ENCODE peak calls at places on chromosomes 4 and X, in ten cellular contexts. One of them, this sample, is unnamed.

GRCh38 chr4:82429728-82430192 is 502 bp downstream of the HNRNPDL start:
- DNase-seq in endothelial cell of umbilical vein: no peak
- DNase-seq in stomach: no peak
- DNase-seq in HepG2: no peak
- DNase-seq in transverse colon: no peak
- DNase-seq in sigmoid colon: peak; percentile 75
- DNase-seq in HCT116: no peak
- DNase-seq in upper lobe of left lung: peak; percentile 95
- DNase-seq in suprapubic skin: no peak
- DNase-seq in spleen: peak; percentile 98
- DNase-seq in this sample: no peak

GRCh38 chrX:150324035-150324728 is 38.9 kb upstream of the MAMLD1 start:
- DNase-seq in suprapubic skin: no peak
- DNase-seq in stomach: no peak
- DNase-seq in endothelial cell of umbilical vein: peak; percentile 63
- DNase-seq in HCT116: peak; percentile 22
- DNase-seq in upper lobe of left lung: no peak
- DNase-seq in HepG2: peak; percentile 4
- DNase-seq in sigmoid colon: no peak
- DNase-seq in spleen: no peak
- DNase-seq in transverse colon: no peak
- DNase-seq in this sample: no peak

GRCh38 chrX:154409222-154409871 is at the start of gene DNASE1L1:
- DNase-seq in HCT116: no peak
- DNase-seq in endothelial cell of umbilical vein: peak; percentile 92
- DNase-seq in HepG2: peak; percentile 83
- DNase-seq in spleen: peak; percentile 95
- DNase-seq in upper lobe of left lung: peak; percentile 93
- DNase-seq in sigmoid colon: peak; percentile 86
- DNase-seq in suprapubic skin: peak; percentile 90
- DNase-seq in stomach: peak; percentile 90
- DNase-seq in transverse colon: peak; percentile 90
- DNase-seq in this sample: peak; percentile 40

GRCh38 chr4:48375651-48376291 is 34.4 kb downstream of the SLAIN2 start:
- DNase-seq in upper lobe of left lung: no peak
- DNase-seq in endothelial cell of umbilical vein: peak; percentile 90
- DNase-seq in sigmoid colon: no peak
- DNase-seq in stomach: peak; percentile 31
- DNase-seq in HepG2: peak; percentile 58
- DNase-seq in spleen: no peak
- DNase-seq in HCT116: peak; percentile 1
- DNase-seq in transverse colon: peak; percentile 71
- DNase-seq in suprapubic skin: no peak
- DNase-seq in this sample: peak; percentile 49

GRCh38 chr4:72451349-72451748 is 117.7 kb downstream of the ADAMTS3 start:
- DNase-seq in spleen: no peak
- DNase-seq in upper lobe of left lung: no peak
- DNase-seq in transverse colon: no peak
- DNase-seq in HepG2: no peak
- DNase-seq in HCT116: no peak
- DNase-seq in suprapubic skin: no peak
- DNase-seq in stomach: peak; percentile 26
- DNase-seq in endothelial cell of umbilical vein: no peak
- DNase-seq in sigmoid colon: peak; percentile 63
- DNase-seq in this sample: no peak

GRCh38 chr4:8393593-8394038 is 46.9 kb downstream of the ACOX3 start:
- DNase-seq in upper lobe of left lung: no peak
- DNase-seq in HCT116: no peak
- DNase-seq in suprapubic skin: no peak
- DNase-seq in stomach: no peak
- DNase-seq in endothelial cell of umbilical vein: peak; percentile 98
- DNase-seq in sigmoid colon: peak; percentile 91
- DNase-seq in HepG2: no peak
- DNase-seq in transverse colon: peak; percentile 53
- DNase-seq in spleen: no peak
- DNase-seq in this sample: peak; percentile 37

GRCh38 chr4:55029321-55029720 is 96.1 kb downstream of the KDR start:
- DNase-seq in upper lobe of left lung: no peak
- DNase-seq in transverse colon: no peak
- DNase-seq in stomach: no peak
- DNase-seq in sigmoid colon: no peak
- DNase-seq in spleen: no peak
- DNase-seq in HepG2: no peak
- DNase-seq in HCT116: no peak
- DNase-seq in endothelial cell of umbilical vein: no peak
- DNase-seq in suprapubic skin: no peak
- DNase-seq in this sample: no peak

GRCh38 chrX:10620121-10620699 is at the start of gene MID1:
- DNase-seq in spleen: peak; percentile 71
- DNase-seq in suprapubic skin: peak; percentile 83
- DNase-seq in endothelial cell of umbilical vein: peak; percentile 83
- DNase-seq in upper lobe of left lung: peak; percentile 84
- DNase-seq in sigmoid colon: peak; percentile 90
- DNase-seq in stomach: peak; percentile 66
- DNase-seq in HCT116: peak; percentile 55
- DNase-seq in HepG2: no peak
- DNase-seq in transverse colon: peak; percentile 68
- DNase-seq in this sample: peak; percentile 63

GRCh38 chr4:27861381-27861787 is 1000.7 kb downstream of the STIM2 start:
- DNase-seq in HCT116: peak; percentile 57
- DNase-seq in endothelial cell of umbilical vein: no peak
- DNase-seq in stomach: peak; percentile 48
- DNase-seq in spleen: no peak
- DNase-seq in upper lobe of left lung: no peak
- DNase-seq in HepG2: peak; percentile 25
- DNase-seq in transverse colon: no peak
- DNase-seq in suprapubic skin: no peak
- DNase-seq in sigmoid colon: no peak
- DNase-seq in this sample: peak; percentile 17

GRCh38 chrX:71251456-71251973 is 2.4 kb downstream of the ZMYM3 start:
- DNase-seq in stomach: no peak
- DNase-seq in HepG2: no peak
- DNase-seq in suprapubic skin: no peak
- DNase-seq in HCT116: no peak
- DNase-seq in spleen: no peak
- DNase-seq in sigmoid colon: no peak
- DNase-seq in transverse colon: peak; percentile 11
- DNase-seq in endothelial cell of umbilical vein: no peak
- DNase-seq in upper lobe of left lung: no peak
- DNase-seq in this sample: no peak

GRCh38 chr4:177442623-177443155 is 452 bp upstream of the AGA start:
- DNase-seq in spleen: no peak
- DNase-seq in transverse colon: no peak
- DNase-seq in sigmoid colon: no peak
- DNase-seq in suprapubic skin: no peak
- DNase-seq in endothelial cell of umbilical vein: no peak
- DNase-seq in stomach: no peak
- DNase-seq in HepG2: peak; percentile 8
- DNase-seq in HCT116: no peak
- DNase-seq in upper lobe of left lung: no peak
- DNase-seq in this sample: no peak

GRCh38 chr4:92265066-92265465 is 38.7 kb upstream of the GRID2 start:
- DNase-seq in sigmoid colon: no peak
- DNase-seq in suprapubic skin: no peak
- DNase-seq in endothelial cell of umbilical vein: peak; percentile 26
- DNase-seq in spleen: no peak
- DNase-seq in stomach: no peak
- DNase-seq in transverse colon: no peak
- DNase-seq in HCT116: no peak
- DNase-seq in upper lobe of left lung: no peak
- DNase-seq in HepG2: no peak
- DNase-seq in this sample: no peak
- TF ChIP-seq POLR2AphosphoS5 in sigmoid colon: no peak
- TF ChIP-seq POLR2AphosphoS5 in suprapubic skin: no peak
- TF ChIP-seq POLR2AphosphoS5 in endothelial cell of umbilical vein: no peak
- TF ChIP-seq POLR2AphosphoS5 in spleen: no peak
- TF ChIP-seq POLR2AphosphoS5 in stomach: no peak
- TF ChIP-seq POLR2AphosphoS5 in transverse colon: no peak
- TF ChIP-seq POLR2AphosphoS5 in HCT116: no peak
- TF ChIP-seq POLR2AphosphoS5 in upper lobe of left lung: no peak
- TF ChIP-seq POLR2AphosphoS5 in HepG2: no peak
- TF ChIP-seq POLR2AphosphoS5 in this sample: no peak

GRCh38 chr4:106495498-106495897 is 126.9 kb upstream of the GIMD1 start:
- DNase-seq in spleen: no peak
- DNase-seq in sigmoid colon: no peak
- DNase-seq in suprapubic skin: no peak
- DNase-seq in upper lobe of left lung: no peak
- DNase-seq in HepG2: no peak
- DNase-seq in endothelial cell of umbilical vein: no peak
- DNase-seq in transverse colon: no peak
- DNase-seq in HCT116: no peak
- DNase-seq in stomach: no peak
- DNase-seq in this sample: no peak
- TF ChIP-seq POLR2A in spleen: no peak
- TF ChIP-seq POLR2A in sigmoid colon: no peak
- TF ChIP-seq POLR2A in suprapubic skin: no peak
- TF ChIP-seq POLR2A in upper lobe of left lung: no peak
- TF ChIP-seq POLR2A in HepG2: no peak
- TF ChIP-seq POLR2A in endothelial cell of umbilical vein: no peak
- TF ChIP-seq POLR2A in transverse colon: no peak
- TF ChIP-seq POLR2A in HCT116: no peak
- TF ChIP-seq POLR2A in stomach: no peak
- TF ChIP-seq POLR2A in this sample: no peak

GRCh38 chr4:835148-836002 is 9.4 kb upstream of the CPLX1 start:
- DNase-seq in sigmoid colon: no peak
- DNase-seq in HCT116: no peak
- DNase-seq in endothelial cell of umbilical vein: no peak
- DNase-seq in upper lobe of left lung: peak; percentile 76
- DNase-seq in spleen: peak; percentile 72
- DNase-seq in stomach: peak; percentile 80
- DNase-seq in suprapubic skin: no peak
- DNase-seq in HepG2: peak; percentile 30
- DNase-seq in transverse colon: peak; percentile 38
- DNase-seq in this sample: no peak

GRCh38 chr4:836003-836511 is 10.1 kb upstream of the CPLX1 start:
- DNase-seq in HepG2: no peak
- DNase-seq in HCT116: no peak
- DNase-seq in spleen: peak; percentile 63
- DNase-seq in endothelial cell of umbilical vein: no peak
- DNase-seq in upper lobe of left lung: peak; percentile 82
- DNase-seq in sigmoid colon: no peak
- DNase-seq in stomach: no peak
- DNase-seq in suprapubic skin: no peak
- DNase-seq in transverse colon: no peak
- DNase-seq in this sample: no peak

GRCh38 chr4:836781-837301 is 10.9 kb upstream of the CPLX1 start:
- DNase-seq in endothelial cell of umbilical vein: no peak
- DNase-seq in suprapubic skin: no peak
- DNase-seq in stomach: no peak
- DNase-seq in upper lobe of left lung: peak; percentile 81
- DNase-seq in spleen: peak; percentile 84
- DNase-seq in transverse colon: no peak
- DNase-seq in HepG2: peak; percentile 22
- DNase-seq in HCT116: no peak
- DNase-seq in sigmoid colon: no peak
- DNase-seq in this sample: no peak

GRCh38 chr4:837772-838171 is 11.8 kb upstream of the CPLX1 start:
- DNase-seq in HepG2: no peak
- DNase-seq in spleen: no peak
- DNase-seq in stomach: no peak
- DNase-seq in transverse colon: no peak
- DNase-seq in upper lobe of left lung: no peak
- DNase-seq in sigmoid colon: no peak
- DNase-seq in endothelial cell of umbilical vein: no peak
- DNase-seq in suprapubic skin: no peak
- DNase-seq in HCT116: no peak
- DNase-seq in this sample: no peak

DNA sequence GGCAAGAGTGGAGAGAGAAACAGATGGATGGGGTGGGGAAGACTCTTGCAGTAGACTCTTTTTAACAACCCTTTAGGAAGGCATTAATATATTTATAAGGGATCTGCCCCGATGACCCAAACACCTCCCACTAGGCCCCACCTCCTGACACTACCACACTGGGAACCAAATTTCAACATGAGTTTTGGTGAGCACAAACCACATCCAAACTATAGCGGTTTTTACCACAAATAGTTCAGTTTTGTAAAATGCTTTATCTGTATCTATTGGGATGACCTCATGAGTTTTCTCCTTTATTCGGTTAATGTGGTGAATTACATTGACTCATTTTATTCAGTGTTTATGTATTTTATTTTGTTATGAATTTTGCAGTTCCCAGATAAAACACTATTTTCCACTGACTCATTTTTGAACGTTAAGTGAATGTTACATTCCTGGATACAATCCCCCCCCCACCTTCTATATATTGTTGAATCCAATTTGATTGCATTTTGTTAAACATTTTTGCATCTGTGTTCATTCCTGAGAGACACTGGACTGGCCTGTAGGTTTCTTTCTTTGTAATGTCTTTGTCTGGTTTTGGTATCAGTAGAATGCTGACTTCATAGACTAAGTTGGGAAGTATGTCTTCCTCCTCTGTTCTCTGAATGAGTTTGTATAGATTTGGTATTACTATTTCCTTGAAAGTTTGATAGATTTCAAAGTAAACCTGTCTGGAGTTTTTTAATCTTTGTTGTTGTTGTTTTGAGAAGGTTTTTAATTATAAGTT is 13.9 kb upstream of the CPLX1 start:
- DNase-seq in transverse colon: no peak
- DNase-seq in suprapubic skin: no peak
- DNase-seq in stomach: no peak
- DNase-seq in HCT116: no peak
- DNase-seq in HepG2: no peak
- DNase-seq in sigmoid colon: no peak
- DNase-seq in endothelial cell of umbilical vein: no peak
- DNase-seq in upper lobe of left lung: no peak
- DNase-seq in spleen: no peak
- DNase-seq in this sample: no peak
- H3K9me3 ChIP-seq in transverse colon: peaks cover 12% of the 10 kb centered on the region
- H3K9me3 ChIP-seq in suprapubic skin: peaks cover 20% of the 10 kb centered on the region
- H3K9me3 ChIP-seq in stomach: peaks cover 23% of the 10 kb centered on the region
- H3K9me3 ChIP-seq in HCT116: peaks cover 17% of the 10 kb centered on the region
- H3K9me3 ChIP-seq in HepG2: peaks cover 12% of the 10 kb centered on the region
- H3K9me3 ChIP-seq in sigmoid colon: peaks cover 14% of the 10 kb centered on the region
- H3K9me3 ChIP-seq in endothelial cell of umbilical vein: no peaks in the 10 kb centered on the region
- H3K9me3 ChIP-seq in upper lobe of left lung: peaks cover 22% of the 10 kb centered on the region
- H3K9me3 ChIP-seq in spleen: peaks cover 54% of the 10 kb centered on the region
- H3K9me3 ChIP-seq in this sample: no peaks in the 10 kb centered on the region

DNA sequence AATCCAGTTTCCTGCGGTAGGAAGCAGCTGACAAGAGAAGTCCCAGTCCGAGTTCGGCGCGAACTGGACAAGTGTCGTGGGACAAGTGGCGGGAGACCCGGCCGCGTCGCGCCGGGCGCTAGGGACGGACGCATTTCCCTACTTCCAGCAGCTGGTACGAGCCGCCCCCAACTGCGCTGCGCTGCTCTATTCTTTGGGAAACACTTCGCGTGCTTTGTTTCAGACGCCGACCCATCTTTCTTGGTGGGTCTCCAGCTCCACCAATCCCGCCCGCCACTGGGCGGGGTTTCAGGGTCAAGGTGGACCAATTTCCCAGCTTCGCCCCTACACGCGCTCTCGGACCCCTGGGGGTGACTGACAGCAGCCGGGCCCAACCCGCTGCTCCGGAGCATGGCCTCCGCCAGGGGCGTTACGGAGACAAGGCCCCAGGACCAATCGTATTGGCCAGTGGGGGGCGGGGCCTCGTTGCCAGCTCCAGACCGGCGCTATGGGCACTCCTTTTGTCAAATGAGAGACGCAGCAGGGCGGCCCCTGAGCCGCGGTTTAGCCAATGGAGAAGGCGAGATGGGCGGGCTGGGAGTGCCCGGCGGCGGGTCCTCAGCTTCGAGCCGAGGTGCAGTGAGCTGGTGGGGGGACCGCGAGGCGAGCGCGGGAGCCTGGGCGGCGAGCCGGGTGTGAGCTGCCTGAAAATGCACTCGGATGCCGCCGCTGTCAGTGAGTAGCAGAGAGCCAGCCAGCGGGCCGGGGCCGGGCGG is at the start of gene DCUN1D4:
- DNase-seq in stomach: peak; percentile 100
- DNase-seq in HepG2: peak; percentile 98
- DNase-seq in sigmoid colon: peak; percentile 100
- DNase-seq in suprapubic skin: peak; percentile 100
- DNase-seq in transverse colon: peak; percentile 100
- DNase-seq in HCT116: peak; percentile 98
- DNase-seq in endothelial cell of umbilical vein: peak; percentile 100
- DNase-seq in spleen: peak; percentile 100
- DNase-seq in upper lobe of left lung: peak; percentile 100
- DNase-seq in this sample: peak; percentile 100
- TF ChIP-seq POLR2AphosphoS5 in stomach: peak; percentile 72
- TF ChIP-seq POLR2AphosphoS5 in HepG2: peak; percentile 48
- TF ChIP-seq POLR2AphosphoS5 in sigmoid colon: peak; percentile 88
- TF ChIP-seq POLR2AphosphoS5 in suprapubic skin: peak; percentile 10
- TF ChIP-seq POLR2AphosphoS5 in transverse colon: peak; percentile 65
- TF ChIP-seq POLR2AphosphoS5 in HCT116: peak; percentile 28
- TF ChIP-seq POLR2AphosphoS5 in endothelial cell of umbilical vein: no peak
- TF ChIP-seq POLR2AphosphoS5 in spleen: peak; percentile 90
- TF ChIP-seq POLR2AphosphoS5 in upper lobe of left lung: no peak
- TF ChIP-seq POLR2AphosphoS5 in this sample: peak; percentile 88

This sample was measured in prostate gland.